ENCODE peak calls at places on chromosomes 6 and 20, in four cellular contexts. S, U, B and J are unnamed samples.

GRCh38 chr6:3208775-3209113 is 18.7 kb downstream of the TUBB2B start:
- DNase-seq in S (no peak), U (no peak), B (no peak), J (no peak)

GRCh38 chr6:3247255-3248146 is 11.2 kb upstream of the PSMG4 start:
- DNase-seq in S (no peak), U (peak; percentile 64), B (no peak), J (peak; percentile 87)

GRCh38 chr6:151999194-151999593 is 191.7 kb downstream of the ESR1 start:
- DNase-seq in S (no peak), U (no peak), B (no peak), J (no peak)

GRCh38 chr20:39532205-39532604 is 570.1 kb downstream of the DHX35 start:
- DNase-seq in S (no peak), U (no peak), B (no peak), J (no peak)

GRCh38 chr6:22117663-22118062 is 179.2 kb downstream of the PRL start:
- DNase-seq in S (no peak), U (no peak), B (no peak), J (no peak)

GRCh38 chr20:24956001-24956761 is 7.1 kb downstream of the CST7 start:
- DNase-seq in S (no peak), U (no peak), B (no peak), J (no peak)

GRCh38 chr6:159874475-159874874 is 16.3 kb upstream of the MAS1 start:
- DNase-seq in S (no peak), U (no peak), B (no peak), J (no peak)

GRCh38 chr20:21702553-21703467 is 2.7 kb upstream of the PAX1 start:
- DNase-seq in S (peak; percentile 76), U (peak; percentile 91), B (peak; percentile 89), J (no peak)

GRCh38 chr6:16244869-16245451 is 6.6 kb downstream of the GMPR start:
- DNase-seq in S (no peak), U (no peak), B (peak; percentile 47), J (no peak)

GRCh38 chr6:132070356-132070755 is 119.2 kb upstream of the CCN2 start:
- DNase-seq in S (no peak), U (no peak), B (no peak), J (no peak)

GRCh38 chr20:38466171-38466570 is 6.5 kb upstream of the RALGAPB start:
- DNase-seq in S (no peak), U (no peak), B (no peak), J (no peak)

GRCh38 chr6:32152414-32153251 is 894 bp upstream of the PRRT1 start:
- DNase-seq in S (no peak), U (peak; percentile 44), B (peak; percentile 47), J (no peak)

GRCh38 chr6:51644426-51644825 is 443.0 kb downstream of the PKHD1 start:
- DNase-seq in S (no peak), U (no peak), B (no peak), J (no peak)

GRCh38 chr6:145561095-145561820 is 174.1 kb downstream of the EPM2A start:
- DNase-seq in S (no peak), U (no peak), B (no peak), J (no peak)

GRCh38 chr20:21804779-21805178 is 99.3 kb downstream of the PAX1 start:
- DNase-seq in S (no peak), U (no peak), B (no peak), J (no peak)

GRCh38 chr6:151380848-151381205 is 10.5 kb downstream of the ZBTB2 start:
- DNase-seq in S (no peak), U (peak; percentile 28), B (no peak), J (no peak)

GRCh38 chr20:49583669-49584417 is 15.9 kb upstream of the PTGIS start:
- DNase-seq in S (no peak), U (no peak), B (peak; percentile 32), J (peak; percentile 88)

GRCh38 chr6:7249391-7249790 is 63.6 kb downstream of the SSR1 start:
- DNase-seq in S (no peak), U (no peak), B (no peak), J (no peak)

GRCh38 chr20:7859371-7859802 is 80.9 kb downstream of the HAO1 start:
- DNase-seq in S (no peak), U (peak; percentile 72), B (peak; percentile 52), J (no peak)

GRCh38 chr6:122833229-122833556 is 44.1 kb downstream of the SMPDL3A start:
- DNase-seq in S (no peak), U (peak; percentile 30), B (no peak), J (no peak)

GRCh38 chr6:144418969-144419545 is 133.9 kb downstream of the UTRN start:
- DNase-seq in S (no peak), U (no peak), B (no peak), J (no peak)

GRCh38 chr6:30821862-30822784 is 62.2 kb upstream of the DDR1 start:
- DNase-seq in S (no peak), U (peak; percentile 68), B (peak; percentile 30), J (no peak)

GRCh38 chr6:20866940-20867630 is 332.8 kb downstream of the CDKAL1 start:
- DNase-seq in S (no peak), U (no peak), B (no peak), J (no peak)

GRCh38 chr20:37032077-37032476 is 63.7 kb downstream of the RBL1 start:
- DNase-seq in S (no peak), U (no peak), B (no peak), J (no peak)

GRCh38 chr6:22320750-22321149 is 23.9 kb upstream of the PRL start:
- DNase-seq in S (no peak), U (no peak), B (no peak), J (peak; percentile 76)

GRCh38 chr20:8860011-8860495 is 208.8 kb upstream of the PLCB4 start:
- DNase-seq in S (no peak), U (no peak), B (no peak), J (peak; percentile 88)

GRCh38 chr6:165451845-165452244 is 142.4 kb upstream of the C6orf118 start:
- DNase-seq in S (no peak), U (no peak), B (no peak), J (no peak)

GRCh38 chr20:2914160-2914559 is 40.9 kb downstream of the PTPRA start:
- DNase-seq in S (no peak), U (no peak), B (peak; percentile 46), J (no peak)

GRCh38 chr6:101544286-101544685 is 150.8 kb downstream of the GRIK2 start:
- DNase-seq in S (no peak), U (no peak), B (no peak), J (no peak)

GRCh38 chr6:150756170-150756569 is 109.3 kb upstream of the MTHFD1L start:
- DNase-seq in S (no peak), U (no peak), B (no peak), J (no peak)

DNA sequence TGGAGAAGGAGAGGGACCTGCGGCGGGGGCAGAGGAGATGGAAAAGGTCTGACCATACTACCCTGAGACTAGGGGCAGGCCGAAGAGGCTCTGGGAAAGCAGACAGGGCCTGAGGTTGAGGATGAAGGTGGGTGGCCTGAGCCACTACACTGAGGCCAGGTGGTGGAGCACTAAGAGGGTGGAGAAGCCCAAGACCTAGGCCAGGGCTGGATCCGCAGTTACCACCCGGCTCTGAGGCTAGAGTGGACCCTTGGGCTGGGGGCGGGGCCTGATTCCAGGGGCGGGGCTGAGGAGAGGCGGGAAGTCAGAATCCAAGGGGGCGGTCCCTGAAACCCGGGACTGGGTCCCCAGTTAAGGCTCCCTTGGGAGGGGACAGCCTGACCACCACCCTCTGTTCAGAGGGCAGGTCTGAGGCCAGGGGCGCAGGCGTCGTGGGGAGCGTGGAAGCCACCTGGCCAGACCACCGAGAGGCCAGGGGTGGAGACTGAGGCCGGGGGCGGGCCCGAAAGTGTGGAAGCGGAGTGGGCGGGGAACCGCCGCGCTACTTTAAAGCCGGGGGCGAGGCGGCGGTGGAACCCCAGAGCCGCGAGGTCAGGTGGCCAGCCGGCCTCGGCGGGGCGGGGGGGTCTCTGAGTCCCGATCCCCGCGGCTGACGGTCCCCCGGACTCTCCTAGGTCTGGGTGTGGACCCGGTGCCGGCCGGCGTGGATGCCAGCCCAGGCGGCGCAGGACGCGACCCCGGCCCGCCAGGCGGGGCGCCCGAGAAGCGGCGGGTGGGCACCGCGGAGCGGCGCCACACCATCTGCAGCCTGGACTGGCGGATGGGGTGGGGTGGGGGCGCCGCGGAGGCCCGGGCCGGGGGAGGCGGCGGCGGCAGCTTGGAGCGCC is 8.3 kb downstream of the CCM2L start:
- DNase-seq in S (peak; percentile 86), U (peak; percentile 95), B (peak; percentile 73), J (no peak)
- TF ChIP-seq CTCF in S (no peak), U (no peak), B (no peak), J (no peak)

GRCh38 chr6:47042238-47042843 is at the start of gene ADGRF1:
- DNase-seq in S (no peak), U (peak; percentile 17), B (no peak), J (no peak)
- H3K4me3 ChIP-seq in S (peak within 1 kb of the TSS; percentile 12), U (no peak within 1 kb of the TSS), B (no peak within 1 kb of the TSS), J (no peak within 1 kb of the TSS)

GRCh38 chr6:43706788-43707187 is 19.2 kb upstream of the MRPS18A start:
- DNase-seq in S (no peak), U (no peak), B (no peak), J (no peak)
- H3K27ac ChIP-seq in S (peak overlapping the region; percentile 12), U (no peak overlapping the region), B (no peak overlapping the region), J (peak overlapping the region; percentile 57)

GRCh38 chr6:5078121-5078695 is 6.9 kb upstream of the PPP1R3G start:
- DNase-seq in S (no peak), U (no peak), B (no peak), J (no peak)
- TF ChIP-seq CTCF in S (no peak), U (no peak), B (peak; percentile 7), J (peak; percentile 7)

GRCh38 chr20:20369353-20370086 is 1.6 kb downstream of the INSM1 start:
- DNase-seq in S (no peak), U (peak; percentile 72), B (peak; percentile 5), J (no peak)
- H3K4me3 ChIP-seq in S (no peak overlapping the region), U (peak overlapping the region; percentile 67), B (peak overlapping the region; percentile 30), J (no peak overlapping the region)

GRCh38 chr6:71289802-71290175 is 1.2 kb downstream of the OGFRL1 start:
- DNase-seq in S (no peak), U (no peak), B (no peak), J (no peak)

GRCh38 chr6:71287926-71288227 is 734 bp upstream of the OGFRL1 start:
- DNase-seq in S (no peak), U (no peak), B (no peak), J (no peak)

GRCh38 chr6:71288228-71289038 is at the start of gene OGFRL1:
- DNase-seq in S (peak; percentile 91), U (peak; percentile 72), B (peak; percentile 86), J (no peak)

GRCh38 chr6:71290611-71291010 is 2.0 kb downstream of the OGFRL1 start:
- DNase-seq in S (no peak), U (no peak), B (no peak), J (no peak)

DNA sequence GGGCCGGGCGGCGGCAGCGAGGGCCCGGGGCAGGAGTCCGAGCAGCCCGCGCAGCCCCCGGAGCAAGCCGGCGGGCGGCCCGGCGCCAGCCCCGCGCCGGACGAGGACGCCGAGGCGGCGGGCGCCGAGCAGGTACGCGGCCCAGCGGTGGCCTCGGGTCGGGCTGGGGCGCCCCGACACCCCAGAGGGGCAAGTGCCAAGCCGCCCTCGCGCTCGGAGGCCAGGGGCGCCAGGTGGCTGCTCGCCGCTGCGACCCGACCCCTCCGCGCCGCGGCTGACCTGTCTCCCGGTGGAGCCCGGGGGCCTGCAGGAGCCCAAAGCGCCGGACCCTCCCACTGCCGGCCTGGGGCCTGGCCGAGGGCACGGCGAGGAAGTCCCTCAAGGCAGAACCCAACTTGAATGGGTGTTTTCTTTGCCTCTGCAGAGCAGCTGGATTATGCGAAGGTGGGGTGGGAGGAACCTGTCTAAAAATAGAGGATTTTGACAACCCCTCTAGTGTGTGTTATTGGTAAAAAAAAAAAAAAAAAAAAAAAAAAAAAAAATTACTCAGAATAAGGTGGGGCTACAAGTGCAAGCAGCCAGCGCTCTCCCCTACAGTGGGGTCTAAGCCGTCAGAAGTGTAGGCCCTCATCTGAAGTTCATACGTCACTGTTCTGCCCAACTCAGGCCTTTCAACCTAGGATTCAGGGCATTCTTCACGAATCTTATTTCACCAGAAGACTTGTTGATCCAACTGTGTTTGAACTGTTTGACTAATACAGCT is 609 bp downstream of the OGFRL1 start:
- DNase-seq in S (peak; percentile 79), U (peak; percentile 61), B (peak; percentile 55), J (no peak)
- H3K27ac ChIP-seq in S (peak overlapping the region; percentile 86), U (no peak overlapping the region), B (no peak overlapping the region), J (no peak overlapping the region)